ENCODE peak calls at places on chromosomes 16 and 17, in four cellular contexts. T, S, Q and G are unnamed samples.
A peak's percentile ranks its signal among the peaks of the same experiment; 100 is the strongest.

GRCh38 chr17:80866050-80866793 is 125.4 kb upstream of the CHMP6 start:
- DNase-seq in T (no peak), S (peak; percentile 76), Q (peak; percentile 76), G (peak; percentile 73)

GRCh38 chr16:56985288-56985961 is 3.9 kb upstream of the NLRC5 start:
- DNase-seq in T (no peak), S (peak; percentile 60), Q (no peak), G (peak; percentile 93)

GRCh38 chr17:31517524-31517923 is 126.0 kb downstream of the RAB11FIP4 start:
- DNase-seq in T (no peak), S (no peak), Q (peak; percentile 82), G (no peak)

GRCh38 chr17:8719291-8720246 is 25.1 kb downstream of the CCDC42 start:
- DNase-seq in T (no peak), S (peak; percentile 88), Q (no peak), G (no peak)

GRCh38 chr17:36680701-36681202 is 79.4 kb downstream of the MRM1 start:
- DNase-seq in T (no peak), S (no peak), Q (no peak), G (no peak)

GRCh38 chr16:69566437-69567030 is 768 bp downstream of the NFAT5 start:
- DNase-seq in T (peak; percentile 56), S (peak; percentile 42), Q (peak; percentile 47), G (peak; percentile 80)

GRCh38 chr17:61379457-61380216 is 20.0 kb upstream of the TBX2 start:
- DNase-seq in T (no peak), S (no peak), Q (no peak), G (no peak)

GRCh38 chr17:68468785-68469184 is 11.5 kb upstream of the WIPI1 start:
- DNase-seq in T (no peak), S (no peak), Q (no peak), G (peak; percentile 61)

GRCh38 chr17:44309472-44309871 is 1.1 kb downstream of the RUNDC3A start:
- DNase-seq in T (no peak), S (no peak), Q (peak; percentile 69), G (no peak)

GRCh38 chr16:83802559-83802958 is 5.2 kb upstream of the HSBP1 start:
- DNase-seq in T (no peak), S (peak; percentile 95), Q (no peak), G (no peak)

GRCh38 chr17:10789694-10790271 is 14.1 kb downstream of the TMEM238L start:
- DNase-seq in T (no peak), S (no peak), Q (no peak), G (no peak)

GRCh38 chr17:29376667-29377268 is 13.4 kb upstream of the TAOK1 start:
- DNase-seq in T (peak; percentile 42), S (peak; percentile 20), Q (peak; percentile 54), G (peak; percentile 90)

GRCh38 chr16:23575834-23576233 is 18.3 kb downstream of the UBFD1 start:
- DNase-seq in T (no peak), S (no peak), Q (no peak), G (no peak)

GRCh38 chr16:69706256-69706974 is 19.9 kb downstream of the NQO1 start:
- DNase-seq in T (no peak), S (peak; percentile 68), Q (no peak), G (no peak)

GRCh38 chr16:17917316-17918019 is 419.1 kb downstream of the NPIPA8 start:
- DNase-seq in T (no peak), S (no peak), Q (no peak), G (no peak)

GRCh38 chr16:54397190-54397835 is 110.7 kb upstream of the IRX3 start:
- DNase-seq in T (no peak), S (no peak), Q (no peak), G (no peak)

GRCh38 chr17:77810536-77810935 is 148.0 kb upstream of the TNRC6C start:
- DNase-seq in T (no peak), S (no peak), Q (peak; percentile 64), G (peak; percentile 39)

GRCh38 chr17:7820231-7820630 is 13.8 kb upstream of the KDM6B start:
- DNase-seq in T (no peak), S (no peak), Q (no peak), G (no peak)

GRCh38 chr17:43790311-43790940 is 10.2 kb downstream of the CFAP97D1 start:
- DNase-seq in T (no peak), S (no peak), Q (peak; percentile 65), G (no peak)

GRCh38 chr16:89037261-89038152 is 56.1 kb upstream of the ACSF3 start:
- DNase-seq in T (peak; percentile 71), S (peak; percentile 49), Q (peak; percentile 74), G (peak; percentile 18)

GRCh38 chr17:82300707-82301270 is 16.6 kb downstream of the CD7 start:
- DNase-seq in T (no peak), S (peak; percentile 56), Q (peak; percentile 83), G (peak; percentile 58)

GRCh38 chr17:22514767-22515320 is 822.5 kb downstream of the KCNJ18 start:
- DNase-seq in T (no peak), S (no peak), Q (no peak), G (no peak)

GRCh38 chr17:35467824-35468223 is 19.3 kb upstream of the SLFN13 start:
- DNase-seq in T (no peak), S (no peak), Q (no peak), G (no peak)

DNA sequence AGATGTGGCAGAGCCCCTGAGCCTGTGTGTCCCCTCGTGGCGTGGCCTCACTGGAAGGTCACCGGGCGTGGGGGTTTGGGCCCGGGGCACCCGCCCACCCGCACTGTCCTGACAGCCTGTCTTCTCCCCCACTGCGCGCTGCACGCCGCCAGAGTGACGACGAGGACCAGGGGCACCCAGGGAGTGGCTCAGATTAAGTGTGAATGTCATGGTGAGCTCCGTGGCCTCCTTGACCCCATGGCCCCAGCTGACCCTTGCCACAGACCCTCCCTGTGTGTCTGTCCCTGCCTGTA is 15.1 kb downstream of the PRSS27 start:
- DNase-seq in T (no peak), S (no peak), Q (no peak), G (no peak)
- H2BK12ac ChIP-seq in T (no peak overlapping the region), S (no peak overlapping the region), Q (no peak overlapping the region), G (no peak overlapping the region)

GRCh38 chr16:77090062-77090461 is 100.9 kb upstream of the MON1B start:
- DNase-seq in T (no peak), S (no peak), Q (no peak), G (peak; percentile 34)
- H2BK12ac ChIP-seq in T (no peak overlapping the region), S (no peak overlapping the region), Q (no peak overlapping the region), G (no peak overlapping the region)

GRCh38 chr17:41919840-41920579 is 1.3 kb upstream of the ACLY start:
- DNase-seq in T (no peak), S (no peak), Q (peak; percentile 62), G (no peak)

GRCh38 chr17:41920580-41920955 is 1.8 kb upstream of the ACLY start:
- DNase-seq in T (no peak), S (peak; percentile 94), Q (no peak), G (no peak)

GRCh38 chr17:41918392-41919164 is at the start of gene ACLY:
- DNase-seq in T (peak; percentile 98), S (peak; percentile 99), Q (peak; percentile 100), G (peak; percentile 98)

GRCh38 chr17:41917957-41918391 is 777 bp downstream of the ACLY start:
- DNase-seq in T (no peak), S (no peak), Q (no peak), G (peak; percentile 44)

GRCh38 chr17:41919165-41919817 is 540 bp upstream of the ACLY start:
- DNase-seq in T (no peak), S (peak; percentile 56), Q (peak; percentile 92), G (no peak)
- H2BK12ac ChIP-seq in T (no peak overlapping the region), S (no peak overlapping the region), Q (no peak overlapping the region), G (peak overlapping the region; percentile 99)

DNA sequence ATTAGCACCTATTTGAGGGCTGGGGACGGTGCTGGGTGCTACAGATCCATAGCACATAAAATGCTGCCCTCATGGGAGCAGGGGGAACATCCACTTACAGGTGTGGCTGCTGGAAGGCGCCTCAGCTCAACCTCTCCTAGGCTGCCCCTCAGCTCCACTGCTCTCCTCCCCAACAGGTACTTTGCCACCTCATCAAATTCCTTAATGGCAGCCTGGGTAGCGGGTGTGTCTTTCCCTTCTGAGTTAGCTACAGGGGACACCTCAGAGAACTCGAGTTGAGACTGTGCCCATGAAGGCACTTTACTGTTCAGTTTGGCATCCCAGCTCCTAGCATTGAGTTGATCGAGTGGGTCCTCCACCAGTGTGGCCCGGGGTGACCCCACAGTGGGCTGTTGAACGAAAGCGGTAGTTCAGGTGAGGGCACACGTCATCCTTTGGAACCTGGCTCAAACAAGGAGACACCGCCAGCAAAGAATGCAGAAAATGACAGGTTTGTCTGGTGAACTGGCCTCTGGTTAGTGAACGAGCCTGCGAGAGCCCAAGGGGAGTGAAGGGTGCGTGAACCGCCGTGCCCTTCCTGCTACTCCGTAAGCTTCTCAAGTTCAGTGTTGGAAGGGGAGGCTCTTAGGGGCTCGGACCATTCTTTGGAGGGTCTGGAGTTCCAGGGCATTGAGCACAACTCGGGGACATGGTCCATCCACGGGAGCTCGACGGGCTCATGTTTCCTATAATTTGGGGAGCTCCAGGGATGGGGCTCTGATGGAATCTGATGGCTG is 3.5 kb upstream of the CMIP start:
- DNase-seq in T (no peak), S (peak; percentile 92), Q (no peak), G (no peak)
- H2BK12ac ChIP-seq in T (no peak overlapping the region), S (no peak overlapping the region), Q (no peak overlapping the region), G (no peak overlapping the region)

GRCh38 chr17:4395111-4395478 is 28.6 kb upstream of the UBE2G1 start:
- DNase-seq in T (no peak), S (no peak), Q (no peak), G (no peak)

GRCh38 chr17:4389079-4389478 is 22.6 kb upstream of the UBE2G1 start:
- DNase-seq in T (no peak), S (peak; percentile 59), Q (peak; percentile 91), G (no peak)

GRCh38 chr17:4393806-4394205 is 27.3 kb upstream of the UBE2G1 start:
- DNase-seq in T (no peak), S (no peak), Q (no peak), G (no peak)

GRCh38 chr17:4397840-4398239 is 31.4 kb upstream of the UBE2G1 start:
- DNase-seq in T (no peak), S (no peak), Q (no peak), G (no peak)

DNA sequence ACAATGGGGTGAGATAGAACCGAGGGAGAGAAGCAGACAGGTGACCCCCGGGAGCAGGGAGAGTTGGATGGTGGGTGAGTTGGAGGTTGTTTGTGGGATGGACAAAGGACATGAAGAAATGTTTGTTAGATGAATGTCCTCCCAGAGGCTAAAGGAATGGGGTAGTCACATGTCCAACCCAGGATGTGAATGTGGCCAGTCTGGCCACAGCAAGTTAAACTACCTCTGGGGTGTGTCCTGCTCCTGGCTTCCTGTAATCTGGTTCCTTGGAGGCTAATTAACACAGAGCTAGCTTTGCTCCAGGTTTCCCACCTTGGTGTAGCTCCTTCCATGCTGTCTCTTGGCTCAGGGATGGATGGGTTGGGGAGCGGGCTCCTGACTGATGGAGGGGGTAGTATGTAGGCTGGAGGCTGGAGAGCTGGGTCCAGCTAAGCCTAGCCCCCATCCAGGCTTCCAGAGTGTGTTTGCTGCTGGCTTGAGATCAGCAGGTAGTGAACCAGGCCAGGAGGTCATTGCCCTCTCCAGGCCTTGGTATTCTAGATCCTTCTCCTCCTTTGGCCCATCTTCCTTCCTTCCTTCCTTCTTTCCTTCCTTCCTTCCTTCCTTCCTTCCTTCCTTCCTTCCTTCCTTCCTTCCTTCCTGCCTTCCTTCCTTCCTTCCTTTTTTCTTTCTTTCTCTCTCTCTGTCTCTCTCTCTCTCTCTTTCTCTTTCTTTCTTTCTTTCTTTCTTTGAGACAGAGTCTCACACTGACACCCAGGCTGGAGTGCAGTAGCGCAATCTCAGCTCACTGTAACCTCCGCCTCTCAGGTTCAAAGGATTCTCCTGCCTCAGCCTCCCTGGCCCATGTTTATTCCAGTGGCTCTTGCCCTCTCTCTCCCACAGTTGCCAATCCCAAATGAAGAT is 28.0 kb upstream of the UBE2G1 start:
- DNase-seq in T (no peak), S (peak; percentile 86), Q (no peak), G (no peak)
- H2BK12ac ChIP-seq in T (no peak overlapping the region), S (peak overlapping the region; percentile 83), Q (peak overlapping the region; percentile 97), G (no peak overlapping the region)